ENCODE peak calls at places on chromosomes 4 and X, in ten cellular contexts. L is right atrium auricular region, W is HL-60, T is cardiac fibroblast, V is IMR-90, S is pancreas, F is BJ, J is neural progenitor cell, E is heart right ventricle, K is fibroblast of villous mesenchyme. X is an unnamed sample.

GRCh38 chr4:98733601-98734000 is 75.2 kb upstream of the TSPAN5 start:
- DNase-seq in L (no peak), W (no peak), T (no peak), V (no peak), S (no peak), F (no peak), J (no peak), E (no peak), K (no peak), X (no peak)

GRCh38 chr4:76527666-76528065 is 92.6 kb downstream of the SHROOM3 start:
- DNase-seq in L (no peak), W (no peak), T (no peak), V (no peak), S (no peak), F (no peak), J (no peak), E (no peak), K (no peak), X (no peak)

GRCh38 chr4:1234296-1234695 is 14.6 kb downstream of the CTBP1 start:
- DNase-seq in L (no peak), W (no peak), T (no peak), V (peak), S (no peak), F (peak), J (no peak), E (peak), K (peak), X (no peak)

GRCh38 chr4:158065603-158066002 is 107.2 kb downstream of the GASK1B start:
- DNase-seq in L (no peak), W (no peak), T (no peak), V (no peak), S (no peak), F (no peak), J (no peak), E (no peak), K (no peak), X (no peak)

GRCh38 chr4:154164931-154165839 is 326.4 kb downstream of the DCHS2 start:
- DNase-seq in L (peak), W (no peak), T (peak), V (peak), S (peak), F (peak), J (no peak), E (no peak), K (peak), X (no peak)

GRCh38 chr4:118741456-118741855 is 56.3 kb downstream of the METTL14 start:
- DNase-seq in L (no peak), W (no peak), T (peak), V (peak), S (no peak), F (no peak), J (no peak), E (no peak), K (peak), X (no peak)

GRCh38 chr4:23278845-23279244 is 586.1 kb downstream of the GBA3 start:
- DNase-seq in L (no peak), W (no peak), T (no peak), V (no peak), S (no peak), F (no peak), J (no peak), E (no peak), K (peak), X (no peak)

GRCh38 chr4:3634281-3635089 is 102.3 kb upstream of the LRPAP1 start:
- DNase-seq in L (no peak), W (no peak), T (no peak), V (no peak), S (no peak), F (no peak), J (no peak), E (no peak), K (no peak), X (no peak)

GRCh38 chr4:6470502-6471302 is 1.7 kb downstream of the PPP2R2C start:
- DNase-seq in L (peak), W (no peak), T (peak), V (peak), S (peak), F (no peak), J (peak), E (peak), K (peak), X (peak)

GRCh38 chr4:1053080-1053661 is 41.7 kb downstream of the FGFRL1 start:
- DNase-seq in L (no peak), W (no peak), T (peak), V (peak), S (no peak), F (peak), J (peak), E (no peak), K (peak), X (no peak)

GRCh38 chr4:101158136-101158485 is 189.2 kb downstream of the PPP3CA start:
- DNase-seq in L (no peak), W (no peak), T (peak), V (peak), S (no peak), F (no peak), J (no peak), E (no peak), K (no peak), X (no peak)

GRCh38 chr4:101157415-101158135 is 189.8 kb downstream of the PPP3CA start:
- DNase-seq in L (no peak), W (no peak), T (peak), V (peak), S (no peak), F (no peak), J (no peak), E (no peak), K (no peak), X (no peak)

GRCh38 chr4:101156619-101157310 is 190.6 kb downstream of the PPP3CA start:
- DNase-seq in L (no peak), W (no peak), T (no peak), V (peak), S (no peak), F (no peak), J (no peak), E (no peak), K (no peak), X (no peak)

GRCh38 chr4:101155368-101155767 is 192.0 kb downstream of the PPP3CA start:
- DNase-seq in L (no peak), W (no peak), T (peak), V (peak), S (no peak), F (peak), J (peak), E (no peak), K (peak), X (no peak)

GRCh38 chr4:101155859-101156430 is 191.4 kb downstream of the PPP3CA start:
- DNase-seq in L (no peak), W (no peak), T (no peak), V (no peak), S (no peak), F (no peak), J (no peak), E (no peak), K (no peak), X (no peak)
- H3K4me3 ChIP-seq in L (no peak), W (no peak), T (no peak), V (no peak), S (no peak), F (no peak), J (no peak), E (no peak), K (no peak), X (no peak)

GRCh38 chrX:40471965-40472648 is 108.7 kb upstream of the ATP6AP2 start:
- DNase-seq in L (no peak), W (no peak), T (peak), V (peak), S (peak), F (peak), J (peak), E (no peak), K (peak), X (peak)
- TF ChIP-seq CTCF in L (peak), W (no peak), T (no peak), V (no peak), S (no peak), F (peak), J (no peak), E (no peak), K (no peak), X (no peak)

DNA sequence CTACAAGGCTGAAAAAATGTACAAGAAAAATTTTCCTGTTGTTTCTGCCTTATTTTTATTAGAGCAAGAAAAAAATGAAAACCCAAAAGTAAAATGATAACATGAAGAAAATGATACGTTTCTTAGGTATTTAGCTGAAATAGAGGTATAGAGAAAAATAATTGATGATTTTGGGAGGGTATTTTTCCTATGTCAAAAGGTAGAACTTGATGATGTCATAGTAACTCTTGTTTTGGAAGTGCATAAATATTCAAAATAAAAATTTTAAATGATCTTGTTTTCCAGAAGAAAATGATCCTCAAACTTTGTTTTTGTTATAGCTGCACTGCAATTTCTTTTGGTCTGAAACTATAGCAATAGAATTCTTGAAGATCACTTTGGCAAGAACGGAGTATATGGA is 608.8 kb upstream of the BOD1L1 start:
- DNase-seq in L (no peak), W (no peak), T (no peak), V (no peak), S (no peak), F (no peak), J (no peak), E (no peak), K (no peak), X (no peak)
- H3K4me3 ChIP-seq in L (no peak), W (no peak), T (no peak), V (no peak), S (no peak), F (no peak), J (no peak), E (no peak), K (no peak), X (no peak)

GRCh38 chr4:77762531-77762930 is 56.6 kb downstream of the CNOT6L start:
- DNase-seq in L (no peak), W (no peak), T (no peak), V (no peak), S (no peak), F (no peak), J (no peak), E (no peak), K (no peak), X (no peak)
- TF ChIP-seq CTCF in L (no peak), W (no peak), T (no peak), V (no peak), S (no peak), F (no peak), J (no peak), E (no peak), K (no peak), X (no peak)

DNA sequence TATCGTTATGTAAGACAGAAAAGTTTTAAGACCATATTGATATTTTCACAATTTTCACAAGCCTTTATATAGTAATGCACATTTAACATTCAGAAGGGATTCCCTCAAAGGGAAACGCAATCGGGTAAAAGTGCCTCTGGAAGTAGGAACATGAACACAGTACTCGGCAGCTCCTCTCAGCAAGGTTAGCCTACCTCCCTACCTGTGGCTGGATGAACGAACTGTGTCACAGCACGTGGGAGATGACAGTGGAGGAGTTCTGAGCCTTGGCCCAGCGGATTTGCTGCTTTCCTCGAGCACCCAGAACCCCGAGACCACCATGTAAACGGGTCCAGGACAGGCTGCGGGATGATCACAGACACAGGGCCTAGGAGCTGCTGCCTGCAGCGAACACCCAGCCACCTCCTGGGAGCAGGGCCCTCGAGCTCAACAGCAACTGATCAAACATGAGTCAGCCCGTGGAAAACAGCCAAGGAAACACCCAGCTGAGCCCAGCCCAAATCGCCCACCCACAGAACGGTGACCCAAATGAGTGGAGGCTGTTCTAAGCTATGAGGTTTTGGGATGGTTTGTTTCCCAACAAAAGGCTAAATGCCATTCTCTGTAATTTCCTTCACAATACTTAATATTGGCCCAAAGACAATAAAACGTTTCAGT is 30.4 kb downstream of the FAT1 start:
- DNase-seq in L (peak), W (no peak), T (peak), V (peak), S (peak), F (peak), J (no peak), E (peak), K (peak), X (peak)
- H3K4me3 ChIP-seq in L (no peak), W (no peak), T (no peak), V (no peak), S (no peak), F (no peak), J (no peak), E (no peak), K (no peak), X (no peak)

DNA sequence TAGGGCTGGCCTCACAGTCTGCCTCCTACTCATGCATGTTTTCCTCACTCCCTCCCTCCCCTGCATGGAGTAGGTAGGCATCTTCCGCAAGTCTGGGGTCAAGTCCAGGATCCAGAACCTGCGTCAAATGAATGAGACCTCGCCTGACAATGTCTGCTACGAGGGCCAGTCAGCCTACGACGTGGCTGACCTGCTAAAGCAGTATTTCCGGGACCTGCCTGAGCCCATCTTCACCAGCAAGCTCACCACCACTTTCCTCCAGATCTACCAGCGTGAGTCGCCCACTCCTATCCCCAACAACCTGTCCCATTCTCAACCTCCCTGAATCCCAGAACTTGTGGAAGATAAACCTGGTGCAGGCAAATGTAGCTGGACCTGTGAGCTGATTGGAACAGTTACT is 73.4 kb downstream of the STARD8 start:
- DNase-seq in L (no peak), W (no peak), T (no peak), V (no peak), S (no peak), F (no peak), J (no peak), E (no peak), K (no peak), X (no peak)
- TF ChIP-seq CTCF in L (no peak), W (no peak), T (no peak), V (no peak), S (no peak), F (no peak), J (no peak), E (no peak), K (no peak), X (no peak)

DNA sequence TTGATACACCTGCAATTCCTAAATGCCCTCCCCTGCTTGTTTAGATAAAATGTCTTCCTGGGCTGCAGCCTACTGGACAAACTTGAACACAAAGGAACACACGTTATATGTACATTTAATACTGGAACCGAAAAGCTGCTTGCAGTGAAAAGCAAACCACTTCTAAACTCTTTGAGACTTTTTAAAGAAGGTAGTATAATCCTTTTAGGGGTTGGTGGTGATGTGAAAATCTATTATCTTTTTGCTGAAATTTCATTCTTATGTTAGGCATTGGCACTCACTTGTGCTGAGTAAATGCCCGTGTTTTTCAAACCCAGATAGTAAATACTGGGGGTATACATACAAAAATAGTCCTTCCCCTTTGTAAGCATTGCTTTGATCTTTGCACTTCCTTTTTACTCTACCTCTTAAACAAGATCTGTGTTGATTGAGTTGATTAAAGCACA is 2.2 kb downstream of the NFKB1 start:
- DNase-seq in L (no peak), W (no peak), T (no peak), V (no peak), S (no peak), F (no peak), J (no peak), E (no peak), K (no peak), X (no peak)
- H3K4me3 ChIP-seq in L (peak), W (no peak), T (no peak), V (no peak), S (no peak), F (peak), J (no peak), E (no peak), K (peak), X (peak)

DNA sequence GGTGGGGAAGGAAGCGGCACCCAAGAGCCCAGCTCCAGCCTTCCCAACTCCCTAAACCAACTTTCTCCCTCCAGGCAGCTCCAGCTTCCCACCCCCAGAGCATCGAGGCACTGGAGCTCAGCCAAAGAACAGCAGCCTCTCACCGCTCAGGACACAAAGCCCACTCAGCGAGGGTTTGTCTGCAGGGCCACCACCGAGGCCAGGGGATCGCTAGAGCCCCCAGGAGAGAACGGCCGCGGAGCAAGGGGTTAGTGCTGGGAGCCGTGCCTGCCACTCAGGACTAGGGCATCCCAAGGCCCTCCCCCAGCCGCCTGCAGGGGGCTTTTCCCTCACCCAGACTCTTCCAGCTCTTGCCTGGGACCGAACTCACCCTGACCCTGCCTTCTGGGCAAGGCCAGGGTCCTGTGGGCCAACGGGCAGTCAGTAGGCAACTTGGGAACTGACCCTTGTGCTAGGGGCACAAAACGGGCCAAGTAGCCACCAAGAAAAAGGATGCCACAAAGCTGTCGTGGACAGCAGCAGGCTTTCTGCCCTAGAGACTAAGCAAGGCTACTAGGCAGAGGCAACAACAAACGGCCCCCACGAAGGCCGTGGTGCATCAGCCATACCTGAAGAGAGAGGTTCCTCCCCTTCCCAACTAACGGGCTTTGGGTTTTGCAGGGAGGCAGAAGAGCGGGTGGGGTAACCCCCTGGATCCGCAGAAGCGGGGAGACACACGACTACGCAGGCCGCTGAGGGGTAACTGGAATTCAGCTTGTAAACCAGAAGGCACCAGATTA is 2.3 kb downstream of the HCFC1 start:
- DNase-seq in L (no peak), W (no peak), T (no peak), V (no peak), S (no peak), F (no peak), J (peak), E (no peak), K (no peak), X (no peak)
- TF ChIP-seq CTCF in L (no peak), W (no peak), T (no peak), V (no peak), S (no peak), F (no peak), J (no peak), E (no peak), K (no peak), X (no peak)

DNA sequence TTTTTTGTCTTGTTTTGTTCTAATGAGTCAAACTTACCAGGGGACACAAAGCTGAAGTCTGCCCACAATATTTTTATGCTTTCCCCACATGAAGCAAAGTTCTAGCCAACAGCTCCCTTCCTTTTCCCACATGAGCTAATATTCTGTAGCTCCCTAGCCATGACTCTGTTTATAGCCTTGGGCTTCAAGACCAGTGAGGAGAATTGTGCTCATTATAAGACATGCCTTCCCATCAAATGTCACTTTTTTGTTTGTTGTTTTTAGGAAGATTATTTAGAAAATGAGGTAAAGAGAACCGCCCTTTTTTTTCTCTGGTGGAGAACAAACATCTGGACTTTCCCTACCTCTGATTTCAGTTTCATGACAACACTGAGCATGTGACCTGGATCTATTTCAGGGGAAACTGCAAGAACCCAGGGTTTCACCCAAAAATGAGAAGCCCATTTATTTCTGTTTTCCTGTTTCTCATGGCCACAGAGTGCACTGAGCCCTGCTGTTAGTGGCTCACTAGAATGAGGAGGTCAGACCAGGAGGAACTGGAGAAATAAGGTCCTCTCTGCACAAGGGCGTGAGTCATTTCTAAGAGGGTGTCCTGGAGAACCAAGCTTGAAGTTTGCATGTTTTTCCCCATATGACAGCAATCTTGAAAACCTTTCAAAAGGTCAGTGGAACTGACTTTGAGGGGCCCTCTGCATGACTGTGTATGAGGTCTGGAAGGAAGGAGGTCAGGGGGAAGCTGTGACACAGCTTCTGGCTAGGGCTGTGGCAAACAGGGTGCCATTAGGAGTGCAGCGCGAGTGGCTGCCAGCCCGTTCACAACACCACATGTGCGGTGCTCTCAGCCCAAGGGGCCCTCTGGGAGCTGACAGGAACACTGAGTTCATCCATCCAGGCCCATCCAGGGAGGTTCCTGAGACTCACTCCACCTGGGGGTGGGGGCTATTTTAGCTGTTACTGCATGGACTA is 55.1 kb downstream of the CHST7 start:
- DNase-seq in L (peak), W (peak), T (peak), V (peak), S (no peak), F (peak), J (no peak), E (peak), K (peak), X (no peak)
- H3K4me3 ChIP-seq in L (no peak), W (no peak), T (no peak), V (no peak), S (no peak), F (no peak), J (no peak), E (no peak), K (no peak), X (no peak)

X was measured in colonic mucosa.